ENCODE peak calls at places on chromosomes 5 and 9, in nine cellular contexts. One of them, this sample, is unnamed.

GRCh38 chr5:103513696-103514095 is 48.9 kb downstream of the NUDT12 start:
- DNase-seq in pancreas: no peak
- DNase-seq in left lung: no peak
- DNase-seq in T-helper 17 cell: no peak
- DNase-seq in CD4-positive, alpha-beta T cell: no peak
- DNase-seq in AG20443: no peak
- DNase-seq in HFFc6: no peak
- DNase-seq in AG10803: no peak
- DNase-seq in K562: no peak
- DNase-seq in this sample: no peak

GRCh38 chr5:114419941-114420340 is 58.1 kb downstream of the KCNN2 start:
- DNase-seq in pancreas: no peak
- DNase-seq in left lung: no peak
- DNase-seq in T-helper 17 cell: no peak
- DNase-seq in CD4-positive, alpha-beta T cell: no peak
- DNase-seq in AG20443: no peak
- DNase-seq in HFFc6: peak
- DNase-seq in AG10803: peak
- DNase-seq in K562: no peak
- DNase-seq in this sample: no peak

GRCh38 chr5:16819522-16820167 is 116.4 kb downstream of the MYO10 start:
- DNase-seq in pancreas: no peak
- DNase-seq in left lung: no peak
- DNase-seq in T-helper 17 cell: no peak
- DNase-seq in CD4-positive, alpha-beta T cell: no peak
- DNase-seq in AG20443: peak
- DNase-seq in HFFc6: peak
- DNase-seq in AG10803: peak
- DNase-seq in K562: no peak
- DNase-seq in this sample: no peak

GRCh38 chr9:114745108-114745848 is 60.6 kb downstream of the TNFSF15 start:
- DNase-seq in pancreas: no peak
- DNase-seq in left lung: no peak
- DNase-seq in T-helper 17 cell: no peak
- DNase-seq in CD4-positive, alpha-beta T cell: no peak
- DNase-seq in AG20443: peak
- DNase-seq in HFFc6: no peak
- DNase-seq in AG10803: peak
- DNase-seq in K562: no peak
- DNase-seq in this sample: peak

GRCh38 chr5:2686725-2687124 is 64.8 kb downstream of the IRX2 start:
- DNase-seq in pancreas: no peak
- DNase-seq in left lung: no peak
- DNase-seq in T-helper 17 cell: no peak
- DNase-seq in CD4-positive, alpha-beta T cell: no peak
- DNase-seq in AG20443: no peak
- DNase-seq in HFFc6: no peak
- DNase-seq in AG10803: no peak
- DNase-seq in K562: no peak
- DNase-seq in this sample: no peak

GRCh38 chr5:125148076-125148475 is 401.6 kb upstream of the ZNF608 start:
- DNase-seq in pancreas: no peak
- DNase-seq in left lung: no peak
- DNase-seq in T-helper 17 cell: no peak
- DNase-seq in CD4-positive, alpha-beta T cell: no peak
- DNase-seq in AG20443: no peak
- DNase-seq in HFFc6: no peak
- DNase-seq in AG10803: no peak
- DNase-seq in K562: no peak
- DNase-seq in this sample: no peak

GRCh38 chr5:45252991-45253390 is 443.2 kb downstream of the HCN1 start:
- DNase-seq in pancreas: no peak
- DNase-seq in left lung: no peak
- DNase-seq in T-helper 17 cell: no peak
- DNase-seq in CD4-positive, alpha-beta T cell: no peak
- DNase-seq in AG20443: no peak
- DNase-seq in HFFc6: no peak
- DNase-seq in AG10803: no peak
- DNase-seq in K562: no peak
- DNase-seq in this sample: no peak

GRCh38 chr9:34612788-34613390 is 992 bp upstream of the RPP25L start:
- DNase-seq in pancreas: peak
- DNase-seq in left lung: peak
- DNase-seq in T-helper 17 cell: peak
- DNase-seq in CD4-positive, alpha-beta T cell: peak
- DNase-seq in AG20443: peak
- DNase-seq in HFFc6: peak
- DNase-seq in AG10803: peak
- DNase-seq in K562: peak
- DNase-seq in this sample: peak

GRCh38 chr9:108748776-108749175 is 107.0 kb downstream of the ACTL7B start:
- DNase-seq in pancreas: no peak
- DNase-seq in left lung: no peak
- DNase-seq in T-helper 17 cell: no peak
- DNase-seq in CD4-positive, alpha-beta T cell: no peak
- DNase-seq in AG20443: no peak
- DNase-seq in HFFc6: no peak
- DNase-seq in AG10803: no peak
- DNase-seq in K562: no peak
- DNase-seq in this sample: no peak

GRCh38 chr9:93116049-93116961 is 17.7 kb downstream of the NINJ1 start:
- DNase-seq in pancreas: peak
- DNase-seq in left lung: peak
- DNase-seq in T-helper 17 cell: no peak
- DNase-seq in CD4-positive, alpha-beta T cell: no peak
- DNase-seq in AG20443: peak
- DNase-seq in HFFc6: peak
- DNase-seq in AG10803: peak
- DNase-seq in K562: no peak
- DNase-seq in this sample: peak

GRCh38 chr5:166093312-166093711 is 2198.1 kb upstream of the WWC1 start:
- DNase-seq in pancreas: no peak
- DNase-seq in left lung: no peak
- DNase-seq in T-helper 17 cell: no peak
- DNase-seq in CD4-positive, alpha-beta T cell: no peak
- DNase-seq in AG20443: no peak
- DNase-seq in HFFc6: no peak
- DNase-seq in AG10803: no peak
- DNase-seq in K562: no peak
- DNase-seq in this sample: no peak

GRCh38 chr5:34900660-34901059 is 14.6 kb downstream of the RAD1 start:
- DNase-seq in pancreas: no peak
- DNase-seq in left lung: no peak
- DNase-seq in T-helper 17 cell: no peak
- DNase-seq in CD4-positive, alpha-beta T cell: no peak
- DNase-seq in AG20443: no peak
- DNase-seq in HFFc6: no peak
- DNase-seq in AG10803: no peak
- DNase-seq in K562: no peak
- DNase-seq in this sample: no peak

This sample was measured in Ammon's horn.